ENCODE peak calls at places on chromosomes 3 and 15, in seven cellular contexts. D is CD8-positive, alpha-beta memory T cell; S is neural progenitor cell; X is left lung; A is uterus; E is pancreas; V is SK-N-SH. F is an unnamed sample.
A peak's percentile ranks its signal among the peaks of the same experiment; 100 is the strongest.

GRCh38 chr15:25609371-25609770 is 170.5 kb upstream of the UBE3A start:
- DNase-seq in D (no peak), S (no peak), X (no peak), A (no peak), E (no peak), V (no peak), F (no peak)

GRCh38 chr3:13590841-13591515 is 42.1 kb downstream of the FBLN2 start:
- DNase-seq in D (no peak), S (no peak), X (no peak), A (no peak), E (no peak), V (no peak), F (no peak)

GRCh38 chr3:153138267-153139210 is 23.5 kb upstream of the RAP2B start:
- DNase-seq in D (no peak), S (no peak), X (peak; percentile 85), A (peak; percentile 38), E (peak; percentile 74), V (no peak), F (no peak)

GRCh38 chr15:96320703-96321421 is 9.6 kb upstream of the NR2F2 start:
- DNase-seq in D (no peak), S (peak; percentile 23), X (no peak), A (no peak), E (no peak), V (no peak), F (no peak)

GRCh38 chr15:38886315-38887163 is 321.9 kb upstream of the RASGRP1 start:
- DNase-seq in D (no peak), S (no peak), X (no peak), A (no peak), E (no peak), V (no peak), F (no peak)

GRCh38 chr3:140834266-140835037 is 107.2 kb upstream of the SLC25A36 start:
- DNase-seq in D (no peak), S (no peak), X (no peak), A (no peak), E (no peak), V (no peak), F (no peak)

GRCh38 chr15:63107895-63108546 is 13.6 kb upstream of the LACTB start:
- DNase-seq in D (no peak), S (no peak), X (peak; percentile 65), A (no peak), E (peak; percentile 27), V (no peak), F (no peak)

GRCh38 chr3:71064288-71064975 is 519.1 kb downstream of the FOXP1 start:
- DNase-seq in D (peak; percentile 85), S (peak; percentile 76), X (peak; percentile 50), A (peak; percentile 44), E (peak; percentile 60), V (peak; percentile 89), F (peak; percentile 66)

GRCh38 chr3:35679409-35680080 is 40.2 kb downstream of the ARPP21 start:
- DNase-seq in D (no peak), S (no peak), X (no peak), A (no peak), E (no peak), V (no peak), F (no peak)

GRCh38 chr3:152291238-152291637 is 22.5 kb downstream of the MBNL1 start:
- DNase-seq in D (no peak), S (no peak), X (no peak), A (no peak), E (no peak), V (no peak), F (no peak)

GRCh38 chr3:149547954-149548728 is 73.6 kb downstream of the TM4SF4 start:
- DNase-seq in D (no peak), S (no peak), X (peak; percentile 61), A (peak; percentile 79), E (peak; percentile 65), V (no peak), F (no peak)

GRCh38 chr3:25120666-25121065 is 307.4 kb upstream of the RARB start:
- DNase-seq in D (no peak), S (no peak), X (no peak), A (no peak), E (no peak), V (no peak), F (no peak)

GRCh38 chr15:74620636-74621545 is 5.3 kb downstream of the CLK3 start:
- DNase-seq in D (peak; percentile 73), S (peak; percentile 84), X (peak; percentile 54), A (no peak), E (peak; percentile 71), V (peak; percentile 89), F (peak; percentile 57)

GRCh38 chr15:96138985-96139384 is 191.5 kb upstream of the NR2F2 start:
- DNase-seq in D (no peak), S (no peak), X (no peak), A (no peak), E (no peak), V (no peak), F (no peak)

GRCh38 chr3:185561374-185561943 is 9.1 kb upstream of the LIPH start:
- DNase-seq in D (peak; percentile 21), S (no peak), X (peak; percentile 81), A (no peak), E (no peak), V (no peak), F (no peak)

GRCh38 chr3:195386739-195387138 is 56.1 kb downstream of the ACAP2 start:
- DNase-seq in D (no peak), S (no peak), X (no peak), A (no peak), E (no peak), V (no peak), F (no peak)

GRCh38 chr15:69498987-69499386 is 46.4 kb downstream of the RPLP1 start:
- DNase-seq in D (no peak), S (no peak), X (no peak), A (no peak), E (no peak), V (no peak), F (no peak)

GRCh38 chr15:81373996-81374395 is at the start of gene TMC3:
- DNase-seq in D (no peak), S (peak; percentile 83), X (no peak), A (no peak), E (no peak), V (no peak), F (no peak)

GRCh38 chr3:126849768-126850167 is 133.1 kb upstream of the PLXNA1 start:
- DNase-seq in D (no peak), S (no peak), X (no peak), A (no peak), E (no peak), V (no peak), F (no peak)

GRCh38 chr15:57885435-57885834 is 178.9 kb downstream of the POLR2M start:
- DNase-seq in D (no peak), S (no peak), X (no peak), A (no peak), E (no peak), V (no peak), F (no peak)

GRCh38 chr3:161854232-161854771 is 357.7 kb downstream of the OTOL1 start:
- DNase-seq in D (no peak), S (peak; percentile 33), X (no peak), A (no peak), E (no peak), V (peak; percentile 3), F (no peak)

GRCh38 chr15:43316969-43317346 is 13.4 kb downstream of the LCMT2 start:
- DNase-seq in D (no peak), S (no peak), X (no peak), A (no peak), E (no peak), V (no peak), F (no peak)

GRCh38 chr3:36631549-36631948 is 132.8 kb downstream of the DCLK3 start:
- DNase-seq in D (no peak), S (no peak), X (no peak), A (no peak), E (no peak), V (no peak), F (no peak)

GRCh38 chr3:55160241-55160877 is 232.5 kb upstream of the LRTM1 start:
- DNase-seq in D (no peak), S (no peak), X (peak; percentile 32), A (no peak), E (peak; percentile 18), V (no peak), F (no peak)
- H3K4me1 ChIP-seq in D (no peaks in the 10 kb centered on the region), S (no peaks in the 10 kb centered on the region), X (no peaks in the 10 kb centered on the region), A (no peaks in the 10 kb centered on the region), E (no peaks in the 10 kb centered on the region), V (peaks cover 22% of the 10 kb centered on the region), F (no peaks in the 10 kb centered on the region)

GRCh38 chr3:101037613-101038012 is 44.4 kb upstream of the ABI3BP start:
- DNase-seq in D (no peak), S (no peak), X (no peak), A (no peak), E (no peak), V (no peak), F (no peak)
- H3K4me1 ChIP-seq in D (no peaks in the 10 kb centered on the region), S (no peaks in the 10 kb centered on the region), X (no peaks in the 10 kb centered on the region), A (no peaks in the 10 kb centered on the region), E (peaks cover 7% of the 10 kb centered on the region), V (peaks cover 20% of the 10 kb centered on the region), F (no peaks in the 10 kb centered on the region)

GRCh38 chr15:60647246-60647645 is 168.3 kb upstream of the ICE2 start:
- DNase-seq in D (no peak), S (peak; percentile 22), X (no peak), A (no peak), E (no peak), V (no peak), F (no peak)
- H3K4me1 ChIP-seq in D (peaks cover 30% of the 10 kb centered on the region), S (peaks cover 54% of the 10 kb centered on the region), X (peaks cover 3% of the 10 kb centered on the region), A (no peaks in the 10 kb centered on the region), E (no peaks in the 10 kb centered on the region), V (no peaks in the 10 kb centered on the region), F (peaks cover 26% of the 10 kb centered on the region)

GRCh38 chr15:101243420-101243819 is 8.4 kb downstream of the CHSY1 start:
- DNase-seq in D (no peak), S (no peak), X (no peak), A (no peak), E (no peak), V (no peak), F (no peak)

GRCh38 chr15:101246391-101246790 is 5.5 kb downstream of the CHSY1 start:
- DNase-seq in D (no peak), S (no peak), X (no peak), A (no peak), E (no peak), V (no peak), F (no peak)

GRCh38 chr15:101246824-101247745 is 4.8 kb downstream of the CHSY1 start:
- DNase-seq in D (no peak), S (no peak), X (no peak), A (no peak), E (no peak), V (no peak), F (no peak)

GRCh38 chr15:101244039-101244781 is 7.6 kb downstream of the CHSY1 start:
- DNase-seq in D (no peak), S (no peak), X (no peak), A (no peak), E (no peak), V (no peak), F (no peak)

DNA sequence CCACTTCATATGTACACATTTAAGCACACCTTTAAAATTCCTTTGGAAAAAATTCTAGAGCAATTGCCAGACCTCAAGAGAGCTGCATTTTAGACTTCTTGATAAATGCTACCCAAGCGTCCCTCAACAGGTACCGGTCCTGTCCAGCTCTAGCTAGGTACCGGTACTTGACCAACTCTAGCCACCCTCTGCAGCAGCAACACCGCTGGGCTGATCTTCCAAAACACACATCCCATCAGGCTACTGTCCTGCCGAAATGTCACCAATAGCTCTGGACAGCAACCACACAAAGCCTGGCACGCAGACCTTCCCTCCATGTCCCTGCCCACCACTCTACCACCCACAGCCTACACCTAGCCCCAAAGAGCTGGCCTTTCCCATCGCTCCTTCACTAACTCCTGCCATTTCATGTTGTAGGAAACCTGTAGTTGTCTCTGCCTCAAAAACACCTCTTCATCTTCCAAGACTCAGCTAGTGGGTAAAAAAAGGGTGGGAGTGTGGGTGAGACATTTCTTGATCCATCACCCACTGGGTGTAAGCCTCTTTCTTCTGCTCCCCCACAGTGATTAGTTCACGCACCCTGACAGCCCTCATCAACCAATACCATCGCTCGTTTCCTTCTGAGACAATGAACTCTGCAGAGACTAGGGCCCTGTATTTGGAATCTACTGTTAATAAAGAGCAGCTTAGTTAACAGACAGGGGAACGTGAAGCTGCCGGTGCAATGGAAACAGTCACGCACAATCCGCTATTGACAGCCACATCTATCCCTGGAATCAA is 6.8 kb downstream of the CHSY1 start:
- DNase-seq in D (no peak), S (no peak), X (no peak), A (no peak), E (no peak), V (no peak), F (no peak)
- H3K4me1 ChIP-seq in D (peaks cover 62% of the 10 kb centered on the region), S (peaks cover 21% of the 10 kb centered on the region), X (peaks cover 100% of the 10 kb centered on the region), A (no peaks in the 10 kb centered on the region), E (peaks cover 12% of the 10 kb centered on the region), V (peaks cover 14% of the 10 kb centered on the region), F (peaks cover 81% of the 10 kb centered on the region)

F was measured in CD8-positive, alpha-beta T cell.